ENCODE peak calls at places on chromosomes 5 and 9, in five cellular contexts. Q, J, K, I and P are unnamed samples.

GRCh38 chr5:143165049-143165448 is 238.4 kb downstream of the NR3C1 start:
- DNase-seq in Q (no peak), J (no peak), K (no peak), I (no peak), P (no peak)

GRCh38 chr5:33205727-33206410 is 234.9 kb upstream of the TARS1 start:
- DNase-seq in Q (no peak), J (peak), K (no peak), I (no peak), P (peak)

GRCh38 chr5:3303777-3304176 is 291.9 kb upstream of the IRX1 start:
- DNase-seq in Q (no peak), J (peak), K (no peak), I (no peak), P (peak)

GRCh38 chr9:21812415-21812814 is 10.0 kb downstream of the MTAP start:
- DNase-seq in Q (no peak), J (peak), K (no peak), I (no peak), P (peak)

GRCh38 chr9:100992632-100993031 is 35.9 kb upstream of the PLPPR1 start:
- DNase-seq in Q (no peak), J (no peak), K (no peak), I (no peak), P (no peak)

GRCh38 chr9:136169495-136169894 is 35.4 kb downstream of the LHX3 start:
- DNase-seq in Q (no peak), J (no peak), K (no peak), I (no peak), P (no peak)

GRCh38 chr5:154858972-154859950 is 834 bp downstream of the CNOT8 start:
- DNase-seq in Q (no peak), J (no peak), K (no peak), I (no peak), P (peak)

GRCh38 chr5:132821791-132822190 is 8.7 kb downstream of the SHROOM1 start:
- DNase-seq in Q (no peak), J (peak), K (no peak), I (no peak), P (peak)

GRCh38 chr9:21031091-21031817 is at the start of gene HACD4:
- DNase-seq in Q (peak), J (peak), K (no peak), I (peak), P (peak)

GRCh38 chr9:109600142-109600541 is 102.0 kb upstream of the PTPN3 start:
- DNase-seq in Q (no peak), J (peak), K (no peak), I (no peak), P (peak)

GRCh38 chr9:123353984-123354591 is 1.9 kb upstream of the CRB2 start:
- DNase-seq in Q (peak), J (peak), K (no peak), I (peak), P (peak)

GRCh38 chr5:26700759-26701384 is 337.5 kb downstream of the CDH9 start:
- DNase-seq in Q (no peak), J (no peak), K (no peak), I (no peak), P (peak)

GRCh38 chr5:67315082-67315801 is 118.6 kb upstream of the CD180 start:
- DNase-seq in Q (no peak), J (peak), K (no peak), I (no peak), P (peak)

GRCh38 chr9:136886610-136887597 is 588 bp downstream of the TRAF2 start:
- DNase-seq in Q (peak), J (no peak), K (no peak), I (no peak), P (peak)

GRCh38 chr5:394671-395155 is 48.3 kb upstream of the EXOC3 start:
- DNase-seq in Q (no peak), J (no peak), K (no peak), I (no peak), P (no peak)

GRCh38 chr9:65444943-65445342 is 159.9 kb upstream of the FOXD4L5 start:
- DNase-seq in Q (no peak), J (no peak), K (no peak), I (no peak), P (no peak)